ENCODE peak calls at places on chromosome 5, in five cellular contexts. E is effector memory CD4-positive, alpha-beta T cell; W is left ventricle myocardium inferior; B is AG04450; F is AG10803. T is an unnamed sample.

GRCh38 chr5:8227114-8227513 is 358.2 kb downstream of the MTRR start:
- DNase-seq in W (no peak), E (no peak), F (no peak), B (no peak), T (no peak)

GRCh38 chr5:425714-426113 is 17.3 kb upstream of the EXOC3 start:
- DNase-seq in B (no peak), F (no peak), E (no peak), W (no peak), T (no peak)

GRCh38 chr5:79936644-79937216 is 54.3 kb downstream of the MTX3 start:
- DNase-seq in F (peak), B (no peak), E (no peak), W (no peak), T (no peak)

GRCh38 chr5:116076496-116076895 is 8.3 kb upstream of the COMMD10 start:
- DNase-seq in E (no peak), B (no peak), W (no peak), F (no peak), T (no peak)

GRCh38 chr5:57193757-57194413 is 20.0 kb downstream of the GPBP1 start:
- DNase-seq in F (no peak), E (no peak), W (no peak), B (no peak), T (no peak)

GRCh38 chr5:32076699-32077695 is 97.1 kb downstream of the GOLPH3 start:
- DNase-seq in E (no peak), W (peak), F (peak), B (peak), T (no peak)

GRCh38 chr5:113027431-113027830 is 50.8 kb downstream of the DCP2 start:
- DNase-seq in W (no peak), E (no peak), F (no peak), B (no peak), T (no peak)

GRCh38 chr5:119353686-119354366 is 2.0 kb upstream of the TNFAIP8 start:
- DNase-seq in W (no peak), F (no peak), B (no peak), E (no peak), T (no peak)

GRCh38 chr5:1847056-1847455 is 35.7 kb downstream of the IRX4 start:
- DNase-seq in W (no peak), F (no peak), E (no peak), B (no peak), T (no peak)

GRCh38 chr5:43042626-43043399 is 2.7 kb upstream of the ANXA2R start:
- DNase-seq in F (peak), E (peak), B (no peak), W (peak), T (peak)

GRCh38 chr5:142542906-142543305 is 143.0 kb downstream of the FGF1 start:
- DNase-seq in F (peak), E (no peak), W (no peak), B (no peak), T (no peak)

GRCh38 chr5:57176350-57176857 is 2.5 kb downstream of the GPBP1 start:
- DNase-seq in B (no peak), W (no peak), E (no peak), F (peak), T (no peak)

GRCh38 chr5:111574316-111574715 is 62.0 kb upstream of the STARD4 start:
- DNase-seq in E (no peak), B (no peak), W (no peak), F (no peak), T (no peak)

GRCh38 chr5:81819556-81820314 is 68.8 kb upstream of the SSBP2 start:
- DNase-seq in W (no peak), F (no peak), E (no peak), B (no peak), T (no peak)

GRCh38 chr5:108278285-108279240 is 103.3 kb downstream of the FBXL17 start:
- DNase-seq in W (peak), F (no peak), B (no peak), E (no peak), T (no peak)

GRCh38 chr5:149990518-149991376 is 9.7 kb downstream of the TIGD6 start:
- DNase-seq in F (peak), W (peak), B (peak), E (peak), T (peak)

GRCh38 chr5:10289353-10289752 is 18.3 kb downstream of the CMBL start:
- DNase-seq in F (peak), E (no peak), B (no peak), W (no peak), T (no peak)

GRCh38 chr5:7094626-7095025 is 301.3 kb upstream of the ADCY2 start:
- DNase-seq in F (no peak), W (no peak), E (no peak), B (no peak), T (no peak)

GRCh38 chr5:93430673-93431192 is 150.3 kb downstream of the NR2F1-AS1 start:
- DNase-seq in W (no peak), B (no peak), E (no peak), F (no peak), T (no peak)

GRCh38 chr5:146041180-146041789 is 64.1 kb downstream of the PLAC8L1 start:
- DNase-seq in W (no peak), B (no peak), E (no peak), F (no peak), T (no peak)

GRCh38 chr5:65086234-65086886 is 317.6 kb downstream of the CWC27 start:
- DNase-seq in B (no peak), E (no peak), F (no peak), W (no peak), T (no peak)

GRCh38 chr5:65163698-65164097 is 318.0 kb downstream of the ADAMTS6 start:
- DNase-seq in B (no peak), F (peak), W (no peak), E (no peak), T (no peak)

GRCh38 chr5:39716532-39716971 is 291.8 kb upstream of the DAB2 start:
- DNase-seq in B (no peak), E (no peak), F (peak), W (no peak), T (no peak)

GRCh38 chr5:36692791-36693763 is 86.7 kb downstream of the SLC1A3 start:
- DNase-seq in E (no peak), W (peak), B (peak), F (peak), T (no peak)

GRCh38 chr5:50320131-50320749 is 120.8 kb downstream of the EMB start:
- DNase-seq in W (no peak), E (no peak), F (no peak), B (no peak), T (no peak)

GRCh38 chr5:98750693-98751092 is 22.8 kb upstream of the RGMB start:
- DNase-seq in F (no peak), W (no peak), B (no peak), E (no peak), T (no peak)

GRCh38 chr5:1004598-1005361 is 3.8 kb upstream of the NKD2 start:
- DNase-seq in F (peak), W (peak), E (no peak), B (no peak), T (peak)

GRCh38 chr5:149062371-149063016 is 368 bp downstream of the SH3TC2 start:
- DNase-seq in B (no peak), E (no peak), F (peak), W (no peak), T (no peak)

GRCh38 chr5:79878721-79879336 is 112.2 kb downstream of the MTX3 start:
- DNase-seq in E (no peak), F (no peak), W (no peak), B (no peak), T (no peak)

GRCh38 chr5:72223371-72223770 is 96.7 kb downstream of the MRPS27 start:
- DNase-seq in B (no peak), F (no peak), W (no peak), E (no peak), T (no peak)

GRCh38 chr5:178334856-178335255 is 102.3 kb upstream of the PHYKPL start:
- DNase-seq in F (no peak), B (no peak), W (no peak), E (no peak), T (no peak)

GRCh38 chr5:149223081-149223848 is 48.4 kb upstream of the AFAP1L1 start:
- DNase-seq in E (no peak), B (no peak), W (no peak), F (no peak), T (no peak)

T was measured in effector CD4-positive, alpha-beta T cell.